ENCODE peak calls at places on chromosomes 7 and 10, in six cellular contexts. S, T, L, W, Z and J are unnamed samples.

GRCh38 chr10:121734517-121735137 is 136.4 kb upstream of the FGFR2 start:
- DNase-seq in T (peak; percentile 70), L (peak; percentile 44), Z (peak; percentile 64), S (peak; percentile 30), W (no peak), J (peak; percentile 28)

GRCh38 chr10:57465155-57465554 is 802.5 kb downstream of the IPMK start:
- DNase-seq in Z (no peak), L (no peak), W (no peak), S (no peak), T (no peak), J (no peak)

GRCh38 chr10:1570652-1571051 is 166.7 kb downstream of the ADARB2 start:
- DNase-seq in Z (no peak), T (no peak), L (no peak), S (no peak), W (no peak), J (no peak)

GRCh38 chr10:4506087-4506486 is 319.9 kb upstream of the AKR1E2 start:
- DNase-seq in Z (no peak), L (no peak), W (no peak), T (no peak), S (no peak), J (no peak)

GRCh38 chr7:2542924-2543871 is 12.1 kb downstream of the BRAT1 start:
- DNase-seq in S (no peak), T (peak; percentile 30), Z (no peak), W (no peak), L (no peak), J (no peak)

GRCh38 chr10:44873156-44873555 is 38.0 kb upstream of the TMEM72 start:
- DNase-seq in T (no peak), Z (no peak), W (no peak), L (no peak), S (no peak), J (no peak)

GRCh38 chr10:99345350-99345749 is 16.2 kb downstream of the CNNM1 start:
- DNase-seq in L (peak; percentile 44), Z (no peak), W (no peak), S (no peak), T (no peak), J (no peak)

GRCh38 chr7:26413007-26413691 is 121.5 kb downstream of the SNX10 start:
- DNase-seq in T (peak; percentile 23), Z (no peak), S (no peak), W (no peak), L (no peak), J (no peak)

GRCh38 chr7:48441848-48442492 is 270.7 kb downstream of the ABCA13 start:
- DNase-seq in Z (no peak), L (no peak), S (no peak), W (no peak), T (no peak), J (no peak)

GRCh38 chr10:63497321-63497720 is 23.9 kb upstream of the REEP3 start:
- DNase-seq in W (no peak), Z (no peak), S (no peak), T (no peak), L (no peak), J (no peak)

GRCh38 chr7:118918556-118918955 is 694.1 kb downstream of the ANKRD7 start:
- DNase-seq in Z (no peak), L (no peak), T (peak; percentile 1), W (no peak), S (no peak), J (peak; percentile 15)

GRCh38 chr7:44587843-44588711 is 6.0 kb upstream of the TMED4 start:
- DNase-seq in W (peak; percentile 53), T (peak; percentile 43), Z (no peak), L (no peak), S (no peak), J (peak; percentile 55)

GRCh38 chr10:47449102-47449978 is 34.6 kb downstream of the ANXA8 start:
- DNase-seq in Z (no peak), L (no peak), S (no peak), T (no peak), W (no peak), J (no peak)

GRCh38 chr10:23868121-23868520 is 340.8 kb upstream of the KIAA1217 start:
- DNase-seq in Z (no peak), S (no peak), L (no peak), W (no peak), T (no peak), J (no peak)

GRCh38 chr7:112398534-112398933 is 51.7 kb upstream of the IFRD1 start:
- DNase-seq in S (no peak), Z (no peak), L (no peak), W (no peak), T (no peak), J (no peak)

GRCh38 chr7:116706668-116707126 is 34.7 kb downstream of the MET start:
- DNase-seq in Z (no peak), S (no peak), L (peak; percentile 62), T (no peak), W (no peak), J (no peak)
- TF ChIP-seq CHD2 in Z (no peak), S (no peak), L (no peak), T (no peak), W (no peak), J (no peak)

GRCh38 chr10:12772797-12773587 is 228.5 kb downstream of the CCDC3 start:
- DNase-seq in T (no peak), L (no peak), W (no peak), S (no peak), Z (no peak), J (no peak)

GRCh38 chr10:12774219-12774894 is 227.2 kb downstream of the CCDC3 start:
- DNase-seq in S (no peak), L (no peak), W (no peak), T (no peak), Z (peak; percentile 64), J (no peak)

GRCh38 chr10:12782537-12782936 is 219.0 kb downstream of the CCDC3 start:
- DNase-seq in L (peak; percentile 66), T (peak; percentile 64), W (no peak), Z (peak; percentile 86), S (peak; percentile 72), J (peak; percentile 29)

GRCh38 chr10:12780634-12781601 is 220.6 kb downstream of the CCDC3 start:
- DNase-seq in L (no peak), T (no peak), W (no peak), S (no peak), Z (no peak), J (no peak)

DNA sequence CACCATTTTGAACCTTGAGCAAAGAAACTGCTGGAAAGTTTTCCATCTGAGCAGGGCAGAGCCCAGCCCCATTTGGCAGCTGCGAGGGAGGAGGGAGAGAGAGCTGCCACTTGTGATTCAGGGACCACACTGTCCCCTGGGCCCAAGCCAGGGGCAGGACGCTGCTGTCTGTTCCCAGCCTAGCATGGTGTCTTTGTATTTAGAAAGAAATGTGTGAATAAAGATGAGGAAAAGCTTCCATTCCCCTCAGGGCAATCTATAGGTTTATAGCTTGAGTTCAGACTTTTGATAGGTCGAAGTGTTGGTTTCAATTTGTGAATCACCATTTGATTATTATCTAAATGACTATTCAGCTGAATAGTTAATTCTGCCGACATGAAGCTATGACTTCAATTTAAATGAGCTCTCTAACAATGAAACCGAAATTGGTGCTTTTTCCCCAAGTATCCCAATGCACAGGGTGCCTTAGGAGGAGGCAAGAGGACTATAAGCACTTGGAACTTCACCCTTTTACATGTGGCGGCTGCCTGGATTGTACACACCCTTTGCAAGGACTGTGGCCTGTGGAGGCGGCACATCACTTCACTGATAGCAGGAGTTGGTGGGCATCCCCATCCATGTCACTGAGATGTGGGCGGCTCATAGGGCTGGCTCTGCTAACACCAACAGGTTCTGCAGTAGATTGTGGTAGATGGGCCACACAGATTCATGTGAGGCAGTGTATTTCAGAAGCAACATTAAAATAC is 223.5 kb downstream of the CCDC3 start:
- DNase-seq in W (no peak), S (no peak), T (no peak), L (no peak), Z (no peak), J (no peak)
- TF ChIP-seq CHD2 in W (no peak), S (no peak), T (no peak), L (no peak), Z (no peak), J (no peak)

GRCh38 chr10:13990392-13990805 is 340.3 kb downstream of the FRMD4A start:
- DNase-seq in L (no peak), Z (no peak), W (no peak), T (no peak), S (no peak), J (no peak)
- TF ChIP-seq CHD2 in L (no peak), Z (no peak), W (no peak), T (no peak), S (no peak), J (no peak)

DNA sequence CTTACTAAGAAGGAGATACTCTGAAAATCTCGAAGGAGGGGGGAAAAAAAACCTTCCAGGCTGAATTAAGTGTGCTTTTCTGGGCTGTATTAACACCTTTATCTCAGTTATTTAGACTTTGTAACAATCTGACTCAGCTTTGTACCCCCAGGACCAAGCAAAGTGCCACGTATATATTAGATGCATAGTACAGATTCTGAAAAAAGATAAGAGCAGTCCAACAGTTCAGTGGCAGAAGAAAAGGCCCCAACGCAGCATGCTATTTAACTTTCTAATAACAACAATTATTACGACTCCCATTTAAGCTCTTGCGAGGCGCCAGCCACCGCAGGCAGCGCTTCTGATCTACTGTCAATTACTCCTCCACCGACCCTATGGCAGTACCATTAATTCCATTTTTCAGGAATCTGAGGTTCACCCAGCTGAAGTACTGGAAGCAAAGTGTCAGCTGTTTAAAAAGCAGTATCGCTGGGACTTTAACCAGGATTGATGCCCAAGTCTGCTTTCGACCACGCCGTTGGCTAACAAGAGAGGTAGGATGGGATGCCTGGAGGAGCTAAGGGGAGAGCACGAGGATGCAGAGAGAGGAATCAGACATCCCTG is 660 bp downstream of the LIPA start:
- DNase-seq in T (no peak), W (no peak), S (no peak), Z (no peak), L (peak; percentile 13), J (peak; percentile 18)
- TF ChIP-seq CHD2 in T (no peak), W (no peak), S (no peak), Z (no peak), L (no peak), J (no peak)

DNA sequence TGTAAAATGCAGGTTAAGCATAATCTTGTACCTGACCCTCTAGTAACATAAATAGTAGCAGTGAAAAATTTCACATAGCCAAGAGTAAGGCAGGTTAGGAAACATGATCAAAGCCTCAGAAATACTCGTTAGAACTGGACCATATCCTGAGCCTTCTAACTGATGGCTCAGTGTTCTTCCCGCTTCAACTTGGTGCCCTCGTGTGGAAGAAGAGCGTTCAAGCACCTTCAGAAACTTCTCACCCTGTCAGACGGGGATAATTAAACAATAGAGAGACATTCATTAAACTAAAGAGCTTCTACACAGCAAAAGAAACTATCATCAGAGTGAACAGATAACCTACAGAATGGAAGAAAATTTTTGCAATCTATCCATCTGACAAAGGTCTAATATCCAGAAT is 124.5 kb downstream of the MYOF start:
- DNase-seq in Z (no peak), S (peak; percentile 26), L (peak; percentile 35), T (peak; percentile 53), W (no peak), J (peak; percentile 43)
- TF ChIP-seq CHD2 in Z (no peak), S (no peak), L (no peak), T (no peak), W (no peak), J (no peak)